ENCODE peak calls at places on chromosomes 13 and 19, in four cellular contexts. D is germinal center; F is progenitor cell of endocrine pancreas; L is stimulated activated CD4-positive, alpha-beta T cell treated with anti-CD3 and anti-CD28 coated beads, Interleukin-4, amount 100 ng/mL, for 1 hour. X is an unnamed sample.

GRCh38 chr19:6983448-6983847 is 37.8 kb downstream of the MBD3L2B start:
- DNase-seq in D (no peak), L (no peak), F (no peak), X (no peak)

GRCh38 chr19:51127032-51127431 is 2.3 kb downstream of the SIGLEC9 start:
- DNase-seq in D (no peak), F (no peak), L (no peak), X (peak)

GRCh38 chr19:36097036-36097435 is 13.9 kb upstream of the OVOL3 start:
- DNase-seq in F (no peak), L (no peak), D (no peak), X (no peak)

GRCh38 chr19:1360818-1361461 is 22.8 kb upstream of the NDUFS7 start:
- DNase-seq in D (no peak), L (no peak), F (no peak), X (no peak)

GRCh38 chr19:44884566-44884965 is 6.5 kb upstream of the TOMM40 start:
- DNase-seq in D (no peak), L (no peak), F (no peak), X (no peak)

GRCh38 chr19:35673121-35673804 is 6.9 kb downstream of the UPK1A start:
- DNase-seq in F (no peak), D (peak), L (peak), X (peak)

GRCh38 chr19:54133312-54133956 is 4.1 kb upstream of the CNOT3 start:
- DNase-seq in F (peak), L (no peak), D (no peak), X (no peak)

GRCh38 chr19:9945319-9945966 is 9.1 kb upstream of the OLFM2 start:
- DNase-seq in D (no peak), F (no peak), L (no peak), X (no peak)

GRCh38 chr13:27186295-27186694 is 14.7 kb upstream of the USP12 start:
- DNase-seq in L (no peak), D (no peak), F (no peak), X (no peak)

GRCh38 chr19:39481229-39481545 is 549 bp downstream of the TIMM50 start:
- DNase-seq in F (no peak), L (no peak), D (no peak), X (no peak)

GRCh38 chr13:50235604-50236003 is 220.4 kb downstream of the KCNRG start:
- DNase-seq in F (no peak), L (no peak), D (no peak), X (no peak)

GRCh38 chr19:48833049-48833448 is 3.2 kb downstream of the HSD17B14 start:
- DNase-seq in D (no peak), L (no peak), F (no peak), X (no peak)

GRCh38 chr13:48156466-48156865 is 61.6 kb upstream of the MED4 start:
- DNase-seq in L (peak), D (peak), F (no peak), X (peak)

GRCh38 chr19:48149430-48149829 is 20.7 kb downstream of the LIG1 start:
- DNase-seq in D (no peak), F (no peak), L (no peak), X (no peak)

GRCh38 chr19:36436531-36436930 is 18.1 kb upstream of the ZFP82 start:
- DNase-seq in F (no peak), D (peak), L (no peak), X (no peak)

GRCh38 chr19:38617764-38618589 is at the start of gene MAP4K1:
- DNase-seq in F (no peak), L (peak), D (peak), X (peak)

GRCh38 chr19:1247747-1248453 is 483 bp upstream of the MIDN start:
- DNase-seq in D (no peak), L (peak), F (no peak), X (peak)

GRCh38 chr19:49455729-49456128 is 2.7 kb downstream of the ALDH16A1 start:
- DNase-seq in L (no peak), D (no peak), F (no peak), X (no peak)

GRCh38 chr19:3071764-3072163 is 9.5 kb upstream of the TLE5 start:
- DNase-seq in L (no peak), F (no peak), D (no peak), X (no peak)

GRCh38 chr19:45638930-45639729 is at the start of gene EML2:
- DNase-seq in L (peak), F (peak), D (peak), X (peak)

GRCh38 chr19:2419754-2420153 is 7.6 kb downstream of the TIMM13 start:
- DNase-seq in F (no peak), D (no peak), L (no peak), X (no peak)

GRCh38 chr13:113803409-113804016 is 44.5 kb downstream of the TMEM255B start:
- DNase-seq in D (no peak), L (no peak), F (no peak), X (no peak)

GRCh38 chr13:105471683-105472082 is 1063.8 kb downstream of the EFNB2 start:
- DNase-seq in D (no peak), L (no peak), F (no peak), X (no peak)

GRCh38 chr19:13112555-13112954 is 4.0 kb downstream of the TRMT1 start:
- DNase-seq in L (no peak), D (no peak), F (no peak), X (no peak)

GRCh38 chr13:66218583-66218982 is 1011.6 kb downstream of the PCDH9 start:
- DNase-seq in F (no peak), L (no peak), D (no peak), X (no peak)

GRCh38 chr13:29877456-29878096 is 27.2 kb upstream of the UBL3 start:
- DNase-seq in L (no peak), F (no peak), D (no peak), X (no peak)

GRCh38 chr19:2729943-2730818 is 9.0 kb upstream of the DIRAS1 start:
- DNase-seq in L (no peak), D (no peak), F (no peak), X (no peak)

GRCh38 chr13:50644081-50644871 is 199.2 kb downstream of the DLEU7 start:
- DNase-seq in D (no peak), L (no peak), F (no peak), X (no peak)

GRCh38 chr19:13597625-13598024 is 91.3 kb upstream of the CACNA1A start:
- DNase-seq in L (peak), D (peak), F (peak), X (peak)

GRCh38 chr13:90968510-90968909 is 379.0 kb upstream of the MIR17HG start:
- DNase-seq in D (no peak), L (no peak), F (no peak), X (no peak)

GRCh38 chr13:44141213-44141724 is 232.4 kb upstream of the SERP2 start:
- DNase-seq in L (no peak), D (peak), F (no peak), X (peak)